ENCODE peak calls at places on chromosomes 16 and 17, in ten cellular contexts. K is cardiac muscle cell, C is fibroblast of the aortic adventitia, A is mammary epithelial cell, O is uterus, X is A549, M is pancreas, J is H1, D is right lobe of liver, P is OCI-LY7. Q is an unnamed sample.
A peak's percentile ranks its signal among the peaks of the same experiment; 100 is the strongest.

GRCh38 chr17:73744411-73744810 is 100.2 kb upstream of the SDK2 start:
- DNase-seq in K (peak; percentile 13), C (no peak), A (no peak), O (no peak), X (no peak), M (no peak), J (no peak), D (no peak), P (no peak), Q (no peak)

GRCh38 chr17:16033729-16034349 is 34.2 kb downstream of the TTC19 start:
- DNase-seq in K (no peak), C (no peak), A (no peak), O (no peak), X (no peak), M (no peak), J (no peak), D (no peak), P (no peak), Q (no peak)

GRCh38 chr16:88530051-88530857 is 39.9 kb upstream of the ZC3H18 start:
- DNase-seq in K (no peak), C (no peak), A (no peak), O (no peak), X (no peak), M (peak; percentile 70), J (no peak), D (peak; percentile 16), P (no peak), Q (no peak)

GRCh38 chr16:84650062-84650991 is 2.0 kb downstream of the KLHL36 start:
- DNase-seq in K (no peak), C (peak; percentile 60), A (peak; percentile 88), O (no peak), X (peak; percentile 60), M (no peak), J (no peak), D (no peak), P (no peak), Q (peak; percentile 26)

GRCh38 chr16:88651276-88651988 is 579 bp upstream of the CYBA start:
- DNase-seq in K (no peak), C (no peak), A (no peak), O (peak; percentile 27), X (no peak), M (no peak), J (no peak), D (peak; percentile 81), P (peak; percentile 97), Q (no peak)

GRCh38 chr17:58639681-58640080 is 52.2 kb downstream of the TEX14 start:
- DNase-seq in K (no peak), C (no peak), A (no peak), O (no peak), X (no peak), M (no peak), J (no peak), D (no peak), P (no peak), Q (no peak)

GRCh38 chr16:71746442-71747046 is 22.0 kb upstream of the PHLPP2 start:
- DNase-seq in K (peak; percentile 44), C (peak; percentile 60), A (peak; percentile 29), O (no peak), X (peak; percentile 53), M (no peak), J (no peak), D (no peak), P (peak; percentile 64), Q (peak; percentile 46)

GRCh38 chr16:88322500-88322970 is 60.2 kb upstream of the ZNF469 start:
- DNase-seq in K (no peak), C (no peak), A (no peak), O (no peak), X (no peak), M (peak; percentile 31), J (no peak), D (no peak), P (no peak), Q (no peak)

GRCh38 chr17:42194133-42194899 is at the start of gene GHDC:
- DNase-seq in K (peak; percentile 77), C (peak; percentile 68), A (peak; percentile 65), O (peak; percentile 83), X (peak; percentile 92), M (peak; percentile 91), J (no peak), D (peak; percentile 80), P (peak; percentile 91), Q (peak; percentile 67)

GRCh38 chr17:63035271-63035670 is 69.2 kb downstream of the TANC2 start:
- DNase-seq in K (no peak), C (peak; percentile 67), A (peak; percentile 66), O (no peak), X (no peak), M (no peak), J (no peak), D (no peak), P (no peak), Q (peak; percentile 78)

GRCh38 chr17:46832945-46833839 is 14.7 kb upstream of the WNT3 start:
- DNase-seq in K (peak; percentile 48), C (peak; percentile 78), A (no peak), O (no peak), X (no peak), M (no peak), J (no peak), D (peak; percentile 67), P (no peak), Q (peak; percentile 75)

GRCh38 chr17:44947461-44948314 is at the start of gene KIF18B:
- DNase-seq in K (peak; percentile 94), C (peak; percentile 96), A (peak; percentile 93), O (peak; percentile 81), X (peak; percentile 100), M (peak; percentile 93), J (peak; percentile 69), D (peak; percentile 89), P (peak; percentile 98), Q (peak; percentile 93)

GRCh38 chr17:50501054-50501453 is 7.2 kb upstream of the MYCBPAP start:
- DNase-seq in K (peak; percentile 57), C (peak; percentile 42), A (no peak), O (no peak), X (no peak), M (no peak), J (no peak), D (no peak), P (peak; percentile 37), Q (no peak)

GRCh38 chr16:84647830-84648594 is at the start of gene KLHL36:
- DNase-seq in K (peak; percentile 67), C (no peak), A (no peak), O (peak; percentile 73), X (peak; percentile 82), M (peak; percentile 83), J (no peak), D (peak; percentile 74), P (peak; percentile 67), Q (no peak)

GRCh38 chr17:57104461-57105175 is 19.6 kb downstream of the AKAP1 start:
- DNase-seq in K (no peak), C (no peak), A (peak; percentile 52), O (no peak), X (no peak), M (no peak), J (no peak), D (no peak), P (no peak), Q (peak; percentile 47)

GRCh38 chr17:61789872-61790271 is 73.5 kb downstream of the BRIP1 start:
- DNase-seq in K (no peak), C (no peak), A (no peak), O (no peak), X (no peak), M (no peak), J (no peak), D (no peak), P (no peak), Q (no peak)

DNA sequence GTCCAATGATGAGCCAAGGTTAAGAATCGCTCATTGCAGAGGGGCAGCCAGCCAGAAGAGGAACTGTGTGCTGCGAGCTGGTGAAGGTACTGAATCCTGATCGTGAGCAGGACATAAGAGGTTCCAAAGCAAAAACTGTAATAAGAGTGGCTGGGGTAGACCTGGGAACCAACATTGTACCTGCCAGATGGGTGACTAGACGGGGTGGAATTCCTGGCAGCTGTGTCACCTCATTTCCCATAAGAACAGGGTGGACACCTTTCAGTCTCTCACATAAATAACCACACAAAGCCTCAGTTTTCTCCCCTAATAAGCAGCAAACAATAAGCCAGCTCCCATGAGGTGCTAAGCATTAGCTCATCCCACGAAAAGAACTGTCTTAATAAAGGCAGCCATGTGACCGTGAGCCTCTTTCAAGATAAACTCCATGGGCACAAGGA is 290.3 kb downstream of the SOX9 start:
- DNase-seq in K (no peak), C (no peak), A (peak; percentile 93), O (no peak), X (no peak), M (no peak), J (no peak), D (no peak), P (no peak), Q (peak; percentile 46)
- H3K4me3 ChIP-seq in K (no peak overlapping the region), C (no peak overlapping the region), A (no peak overlapping the region), O (no peak overlapping the region), X (no peak overlapping the region), M (no peak overlapping the region), J (no peak overlapping the region), D (no peak overlapping the region), P (no peak overlapping the region), Q (no peak overlapping the region)

GRCh38 chr16:2047330-2048115 is at the start of the genes NTHL1 and TSC2:
- DNase-seq in K (peak; percentile 97), C (peak; percentile 94), A (peak; percentile 93), O (peak; percentile 96), X (peak; percentile 86), M (peak; percentile 99), J (peak; percentile 90), D (peak; percentile 97), P (peak; percentile 97), Q (peak; percentile 96)
- TF ChIP-seq CTCF in K (peak; percentile 25), C (peak; percentile 55), A (no peak), O (peak; percentile 31), X (peak; percentile 29), M (peak; percentile 18), J (no peak), D (peak; percentile 38), P (peak; percentile 54), Q (peak; percentile 32)

GRCh38 chr17:39852239-39852638 is 11.9 kb downstream of the IKZF3 start:
- DNase-seq in K (no peak), C (no peak), A (no peak), O (no peak), X (no peak), M (no peak), J (no peak), D (no peak), P (no peak), Q (no peak)

GRCh38 chr17:39846205-39846604 is 17.9 kb downstream of the IKZF3 start:
- DNase-seq in K (no peak), C (no peak), A (no peak), O (no peak), X (no peak), M (no peak), J (no peak), D (no peak), P (no peak), Q (no peak)

GRCh38 chr17:39845052-39845976 is 18.8 kb downstream of the IKZF3 start:
- DNase-seq in K (no peak), C (no peak), A (no peak), O (no peak), X (no peak), M (no peak), J (no peak), D (no peak), P (no peak), Q (no peak)

GRCh38 chr17:39848600-39848999 is 15.5 kb downstream of the IKZF3 start:
- DNase-seq in K (no peak), C (no peak), A (no peak), O (no peak), X (no peak), M (no peak), J (no peak), D (no peak), P (peak; percentile 59), Q (no peak)
- H3K4me3 ChIP-seq in K (no peak overlapping the region), C (no peak overlapping the region), A (no peak overlapping the region), O (no peak overlapping the region), X (no peak overlapping the region), M (no peak overlapping the region), J (no peak overlapping the region), D (no peak overlapping the region), P (peak overlapping the region; percentile 20), Q (no peak overlapping the region)

GRCh38 chr17:81702934-81703746 is at the start of gene MRPL12:
- DNase-seq in K (peak; percentile 98), C (peak; percentile 90), A (peak; percentile 89), O (peak; percentile 92), X (peak; percentile 96), M (peak; percentile 97), J (peak; percentile 72), D (peak; percentile 94), P (peak; percentile 99), Q (peak; percentile 91)
- TF ChIP-seq CTCF in K (peak; percentile 6), C (peak; percentile 28), A (no peak), O (no peak), X (no peak), M (no peak), J (no peak), D (no peak), P (no peak), Q (peak; percentile 2)